ENCODE peak calls at places on chromosomes 12 and 14, in six cellular contexts. E is testis, R is heart right ventricle, D is lower leg skin, K is skeletal muscle cell, A is colonic mucosa. B is an unnamed sample.

GRCh38 chr12:131290255-131290959 is 336.7 kb downstream of the ADGRD1 start:
- DNase-seq in A (no peak), K (no peak), R (no peak), E (peak; percentile 2), D (peak; percentile 39), B (no peak)

GRCh38 chr12:93790472-93791152 is 113.4 kb downstream of the CRADD start:
- DNase-seq in A (no peak), E (no peak), K (peak; percentile 89), D (no peak), R (no peak), B (no peak)

GRCh38 chr14:76917759-76918175 is 91.6 kb downstream of the LRRC74A start:
- DNase-seq in A (no peak), K (no peak), R (peak; percentile 76), D (no peak), E (peak; percentile 55), B (no peak)

GRCh38 chr12:121326996-121327674 is 25.1 kb downstream of the ANAPC5 start:
- DNase-seq in E (no peak), A (no peak), K (no peak), R (no peak), D (no peak), B (no peak)

GRCh38 chr12:103800252-103800771 is 40.7 kb downstream of the NT5DC3 start:
- DNase-seq in A (peak; percentile 60), E (peak; percentile 77), R (peak; percentile 61), D (no peak), K (peak; percentile 54), B (no peak)

GRCh38 chr14:104591506-104592291 is 12.1 kb downstream of the C14orf180 start:
- DNase-seq in R (peak; percentile 19), K (no peak), D (no peak), A (no peak), E (no peak), B (no peak)

GRCh38 chr12:40827923-40828592 is 135.8 kb downstream of the CNTN1 start:
- DNase-seq in R (no peak), A (no peak), D (no peak), E (no peak), K (no peak), B (no peak)

GRCh38 chr14:95577875-95578274 is 43.0 kb downstream of the GLRX5 start:
- DNase-seq in E (no peak), D (no peak), A (no peak), K (no peak), R (no peak), B (no peak)

GRCh38 chr14:103476065-103476464 is 46.6 kb downstream of the CKB start:
- DNase-seq in R (no peak), D (no peak), E (no peak), K (no peak), A (no peak), B (no peak)

GRCh38 chr14:68471029-68471963 is 321.6 kb downstream of the ZFP36L1 start:
- DNase-seq in K (no peak), R (no peak), E (no peak), D (no peak), A (no peak), B (no peak)

GRCh38 chr12:124883263-124883876 is 19.7 kb upstream of the SCARB1 start:
- DNase-seq in E (no peak), D (no peak), A (no peak), R (no peak), K (no peak), B (no peak)

GRCh38 chr12:30546121-30546520 is 149.5 kb downstream of the IPO8 start:
- DNase-seq in E (no peak), R (no peak), K (no peak), A (peak; percentile 26), D (no peak), B (no peak)

GRCh38 chr12:14613718-14614117 is 46.0 kb upstream of the PLBD1 start:
- DNase-seq in E (no peak), K (no peak), R (no peak), D (no peak), A (no peak), B (peak; percentile 58)

GRCh38 chr12:113852695-113853490 is 113.2 kb downstream of the RBM19 start:
- DNase-seq in K (no peak), A (no peak), D (no peak), E (no peak), R (no peak), B (no peak)

GRCh38 chr12:88663001-88663400 is 82.7 kb upstream of the KITLG start:
- DNase-seq in A (no peak), R (no peak), K (no peak), D (no peak), E (no peak), B (no peak)

GRCh38 chr14:105223770-105224544 is 24.4 kb upstream of the BTBD6 start:
- DNase-seq in E (no peak), K (no peak), A (no peak), D (no peak), R (no peak), B (no peak)

GRCh38 chr12:95325501-95325900 is 107.9 kb downstream of the VEZT start:
- DNase-seq in A (no peak), K (no peak), E (no peak), D (no peak), R (no peak), B (no peak)

GRCh38 chr14:61887628-61888027 is 125.4 kb downstream of the SNAPC1 start:
- DNase-seq in A (no peak), K (no peak), E (no peak), R (no peak), D (no peak), B (no peak)

GRCh38 chr14:106578479-106578878 is 1052.1 kb downstream of the TMEM121 start:
- DNase-seq in A (no peak), K (no peak), R (no peak), E (no peak), D (no peak), B (no peak)

GRCh38 chr14:24089890-24090289 is 4.2 kb upstream of the PCK2 start:
- DNase-seq in E (no peak), A (no peak), R (no peak), K (no peak), D (no peak), B (no peak)

GRCh38 chr12:98870521-98870920 is 225.4 kb downstream of the APAF1 start:
- DNase-seq in D (no peak), A (no peak), K (no peak), E (no peak), R (no peak), B (no peak)

GRCh38 chr12:98154850-98155249 is 360.5 kb upstream of the TMPO start:
- DNase-seq in D (no peak), R (no peak), E (peak; percentile 37), K (no peak), A (no peak), B (peak; percentile 20)

GRCh38 chr12:32569256-32569655 is 109.8 kb upstream of the DNM1L start:
- DNase-seq in D (no peak), K (no peak), R (no peak), E (no peak), A (no peak), B (no peak)

GRCh38 chr12:95316798-95317197 is 99.2 kb downstream of the VEZT start:
- DNase-seq in K (no peak), A (no peak), D (no peak), R (no peak), E (no peak), B (no peak)

GRCh38 chr14:75221797-75222196 is 45.4 kb upstream of the TMED10 start:
- DNase-seq in D (no peak), E (no peak), A (no peak), R (no peak), K (no peak), B (no peak)
- H3K4me3 ChIP-seq in D (no peak overlapping the region), E (no peak overlapping the region), A (no peak overlapping the region), R (no peak overlapping the region), K (no peak overlapping the region), B (no peak overlapping the region)

GRCh38 chr12:83122623-83122934 is 435.9 kb downstream of the TMTC2 start:
- DNase-seq in K (no peak), D (no peak), E (no peak), A (no peak), R (no peak), B (no peak)
- H3K4me3 ChIP-seq in K (no peak overlapping the region), D (no peak overlapping the region), E (no peak overlapping the region), A (no peak overlapping the region), R (peak overlapping the region; percentile 8), B (no peak overlapping the region)

DNA sequence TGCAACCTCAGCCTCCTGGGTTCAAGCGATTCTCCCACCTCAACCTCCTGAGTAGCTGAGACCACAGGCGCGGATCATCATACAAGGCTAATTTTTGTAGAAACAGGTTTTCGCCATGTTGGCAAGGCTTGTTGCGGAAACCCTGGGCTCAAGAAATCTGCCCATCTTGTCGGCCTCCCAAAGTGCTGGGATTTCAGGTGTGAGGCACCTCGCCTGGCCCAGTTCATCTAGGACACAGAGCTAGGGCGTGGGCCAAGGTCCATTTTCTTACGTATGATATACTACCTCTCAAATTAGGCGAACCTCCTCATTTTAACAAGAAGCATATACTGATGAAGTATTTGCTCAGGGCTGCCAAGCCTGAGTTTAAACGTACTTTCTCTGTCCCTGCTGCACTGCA is 2.1 kb downstream of the RPS29 start:
- DNase-seq in R (no peak), A (no peak), D (no peak), E (no peak), K (no peak), B (no peak)
- H3K4me3 ChIP-seq in R (peak overlapping the region; percentile 4), A (peak overlapping the region; percentile 66), D (no peak overlapping the region), E (no peak overlapping the region), K (peak overlapping the region; percentile 23), B (no peak overlapping the region)

DNA sequence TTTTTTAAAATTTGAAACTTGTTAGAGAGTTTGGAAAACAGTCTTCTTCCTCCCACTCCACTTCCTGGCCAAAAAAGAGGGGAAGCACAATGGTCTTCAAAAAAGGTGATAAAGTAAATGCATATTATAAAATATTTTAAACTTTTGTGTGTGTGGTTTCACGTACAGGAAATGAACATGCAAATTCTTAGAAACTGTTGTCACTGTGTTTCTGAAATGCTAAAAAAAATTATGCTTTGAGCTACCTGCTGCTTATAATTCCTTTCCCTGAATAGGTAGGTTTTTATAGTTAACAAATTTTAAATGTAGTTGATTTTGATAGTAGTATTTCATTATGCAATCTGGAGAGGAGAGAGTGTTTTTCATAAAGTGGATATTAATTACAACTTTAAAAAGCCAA is 3.0 kb downstream of the FGFR1OP2 start:
- DNase-seq in E (no peak), D (no peak), A (no peak), K (no peak), R (no peak), B (peak; percentile 45)
- H3K4me3 ChIP-seq in E (no peak overlapping the region), D (no peak overlapping the region), A (no peak overlapping the region), K (no peak overlapping the region), R (no peak overlapping the region), B (peak overlapping the region; percentile 93)

GRCh38 chr12:64670039-64670438 is 59.7 kb downstream of the RASSF3 start:
- DNase-seq in R (no peak), A (no peak), E (no peak), D (no peak), K (no peak), B (peak; percentile 38)

GRCh38 chr12:64666054-64666914 is 56.0 kb downstream of the RASSF3 start:
- DNase-seq in D (no peak), E (no peak), A (no peak), K (no peak), R (no peak), B (peak; percentile 74)

GRCh38 chr12:64671682-64672081 is 61.4 kb downstream of the RASSF3 start:
- DNase-seq in R (no peak), A (no peak), D (no peak), K (no peak), E (no peak), B (no peak)

GRCh38 chr12:64670856-64671639 is 60.8 kb downstream of the RASSF3 start:
- DNase-seq in A (peak; percentile 57), E (no peak), K (no peak), R (no peak), D (no peak), B (no peak)

GRCh38 chr12:64669270-64669842 is 59.1 kb downstream of the RASSF3 start:
- DNase-seq in E (peak; percentile 26), A (peak; percentile 60), K (no peak), R (peak; percentile 56), D (peak; percentile 83), B (peak; percentile 78)
- H3K4me3 ChIP-seq in E (no peak overlapping the region), A (no peak overlapping the region), K (no peak overlapping the region), R (no peak overlapping the region), D (no peak overlapping the region), B (peak overlapping the region; percentile 67)

B was measured in MM.1S.